ENCODE peak calls at places on chromosomes 6 and 20, in six cellular contexts. E, G, C, M, H and I are unnamed samples.

GRCh38 chr6:40719671-40720374 is 132.7 kb upstream of the LRFN2 start:
- DNase-seq in E (no peak), G (no peak), C (no peak), M (peak; percentile 41), H (no peak), I (peak; percentile 7)

GRCh38 chr6:70079241-70079640 is 212.9 kb downstream of the COL19A1 start:
- DNase-seq in E (no peak), G (no peak), C (no peak), M (no peak), H (no peak), I (no peak)

GRCh38 chr20:44747166-44748004 is 1.7 kb downstream of the KCNK15 start:
- DNase-seq in E (peak; percentile 64), G (peak; percentile 94), C (peak; percentile 82), M (no peak), H (peak; percentile 55), I (peak; percentile 87)

GRCh38 chr6:152063170-152063921 is 255.9 kb downstream of the ESR1 start:
- DNase-seq in E (no peak), G (no peak), C (no peak), M (no peak), H (no peak), I (no peak)

GRCh38 chr6:170553686-170554085 is 483 bp upstream of the TBP start:
- DNase-seq in E (peak; percentile 54), G (no peak), C (no peak), M (no peak), H (peak; percentile 26), I (no peak)

GRCh38 chr20:56995635-56996075 is 270.8 kb downstream of the BMP7 start:
- DNase-seq in E (no peak), G (peak; percentile 75), C (peak; percentile 9), M (no peak), H (no peak), I (peak; percentile 40)

GRCh38 chr6:12312736-12313135 is 22.6 kb downstream of the EDN1 start:
- DNase-seq in E (no peak), G (no peak), C (no peak), M (no peak), H (no peak), I (no peak)

GRCh38 chr6:141326426-141326825 is 806.3 kb upstream of the GJE1 start:
- DNase-seq in E (no peak), G (no peak), C (peak; percentile 99), M (peak; percentile 96), H (peak; percentile 96), I (peak; percentile 84)

GRCh38 chr6:1395941-1396908 is 6.8 kb downstream of the FOXF2 start:
- DNase-seq in E (no peak), G (no peak), C (no peak), M (no peak), H (no peak), I (no peak)

GRCh38 chr20:36481380-36482043 is 59.8 kb upstream of the MYL9 start:
- DNase-seq in E (peak; percentile 75), G (no peak), C (no peak), M (no peak), H (no peak), I (no peak)

GRCh38 chr20:44572551-44573500 is 9.6 kb upstream of the PKIG start:
- DNase-seq in E (peak; percentile 5), G (no peak), C (peak; percentile 95), M (peak; percentile 88), H (peak; percentile 74), I (no peak)